ENCODE peak calls at places on chromosomes 16 and 17, in eight cellular contexts. One of them, this sample, is unnamed.

GRCh38 chr16:74991593-74992403 is 6.9 kb upstream of the WDR59 start:
- DNase-seq in coronary artery: no peak
- DNase-seq in testis: peak
- DNase-seq in heart right ventricle: no peak
- DNase-seq in right lobe of liver: peak
- DNase-seq in neural progenitor cell: no peak
- DNase-seq in CD8-positive, alpha-beta T cell: no peak
- DNase-seq in lower leg skin: peak
- DNase-seq in this sample: no peak

GRCh38 chr16:4371481-4372314 is at the start of gene VASN:
- DNase-seq in coronary artery: peak
- DNase-seq in right lobe of liver: peak
- DNase-seq in lower leg skin: peak
- DNase-seq in heart right ventricle: peak
- DNase-seq in neural progenitor cell: peak
- DNase-seq in CD8-positive, alpha-beta T cell: peak
- DNase-seq in testis: peak
- DNase-seq in this sample: peak

GRCh38 chr16:17470002-17470870 is 524 bp downstream of the XYLT1 start:
- DNase-seq in right lobe of liver: peak
- DNase-seq in heart right ventricle: no peak
- DNase-seq in testis: no peak
- DNase-seq in coronary artery: peak
- DNase-seq in CD8-positive, alpha-beta T cell: peak
- DNase-seq in lower leg skin: peak
- DNase-seq in neural progenitor cell: peak
- DNase-seq in this sample: peak

GRCh38 chr16:12515771-12516170 is 287.9 kb downstream of the CPPED1 start:
- DNase-seq in heart right ventricle: no peak
- DNase-seq in right lobe of liver: no peak
- DNase-seq in lower leg skin: no peak
- DNase-seq in coronary artery: no peak
- DNase-seq in neural progenitor cell: no peak
- DNase-seq in CD8-positive, alpha-beta T cell: no peak
- DNase-seq in testis: no peak
- DNase-seq in this sample: no peak

GRCh38 chr16:68426355-68426652 is 22.0 kb downstream of the SMPD3 start:
- DNase-seq in testis: no peak
- DNase-seq in lower leg skin: no peak
- DNase-seq in coronary artery: no peak
- DNase-seq in heart right ventricle: no peak
- DNase-seq in neural progenitor cell: no peak
- DNase-seq in right lobe of liver: no peak
- DNase-seq in CD8-positive, alpha-beta T cell: no peak
- DNase-seq in this sample: no peak

GRCh38 chr16:89446975-89447293 is 43.4 kb downstream of the ANKRD11 start:
- DNase-seq in heart right ventricle: no peak
- DNase-seq in neural progenitor cell: no peak
- DNase-seq in testis: no peak
- DNase-seq in CD8-positive, alpha-beta T cell: no peak
- DNase-seq in lower leg skin: no peak
- DNase-seq in coronary artery: no peak
- DNase-seq in right lobe of liver: no peak
- DNase-seq in this sample: no peak

GRCh38 chr17:64505320-64506200 is 529 bp downstream of the DDX5 start:
- DNase-seq in heart right ventricle: peak
- DNase-seq in coronary artery: peak
- DNase-seq in neural progenitor cell: peak
- DNase-seq in testis: peak
- DNase-seq in CD8-positive, alpha-beta T cell: peak
- DNase-seq in lower leg skin: peak
- DNase-seq in right lobe of liver: peak
- DNase-seq in this sample: peak

GRCh38 chr16:51535591-51535990 is 384.5 kb upstream of the SALL1 start:
- DNase-seq in coronary artery: no peak
- DNase-seq in testis: no peak
- DNase-seq in heart right ventricle: no peak
- DNase-seq in right lobe of liver: no peak
- DNase-seq in neural progenitor cell: peak
- DNase-seq in lower leg skin: no peak
- DNase-seq in CD8-positive, alpha-beta T cell: no peak
- DNase-seq in this sample: no peak

GRCh38 chr17:4950075-4950756 is 703 bp upstream of the ENO3 start:
- DNase-seq in right lobe of liver: peak
- DNase-seq in lower leg skin: peak
- DNase-seq in CD8-positive, alpha-beta T cell: peak
- DNase-seq in coronary artery: peak
- DNase-seq in neural progenitor cell: peak
- DNase-seq in testis: no peak
- DNase-seq in heart right ventricle: peak
- DNase-seq in this sample: peak

GRCh38 chr16:47732806-47733150 is 271.6 kb downstream of the PHKB start:
- DNase-seq in right lobe of liver: no peak
- DNase-seq in lower leg skin: no peak
- DNase-seq in testis: no peak
- DNase-seq in heart right ventricle: no peak
- DNase-seq in neural progenitor cell: no peak
- DNase-seq in coronary artery: no peak
- DNase-seq in CD8-positive, alpha-beta T cell: no peak
- DNase-seq in this sample: no peak

GRCh38 chr17:48599373-48599772 is 5.4 kb downstream of the HOXB6 start:
- DNase-seq in neural progenitor cell: no peak
- DNase-seq in coronary artery: no peak
- DNase-seq in heart right ventricle: no peak
- DNase-seq in right lobe of liver: no peak
- DNase-seq in testis: no peak
- DNase-seq in lower leg skin: no peak
- DNase-seq in CD8-positive, alpha-beta T cell: no peak
- DNase-seq in this sample: no peak

GRCh38 chr17:48603959-48604769 is 622 bp downstream of the HOXB6 start:
- DNase-seq in coronary artery: no peak
- DNase-seq in neural progenitor cell: no peak
- DNase-seq in heart right ventricle: no peak
- DNase-seq in CD8-positive, alpha-beta T cell: no peak
- DNase-seq in testis: no peak
- DNase-seq in right lobe of liver: no peak
- DNase-seq in lower leg skin: peak
- DNase-seq in this sample: no peak

GRCh38 chr17:48600244-48601098 is 4.3 kb downstream of the HOXB6 start:
- DNase-seq in right lobe of liver: no peak
- DNase-seq in heart right ventricle: no peak
- DNase-seq in lower leg skin: no peak
- DNase-seq in CD8-positive, alpha-beta T cell: no peak
- DNase-seq in testis: no peak
- DNase-seq in coronary artery: no peak
- DNase-seq in neural progenitor cell: no peak
- DNase-seq in this sample: no peak

GRCh38 chr17:48601184-48601527 is 3.6 kb downstream of the HOXB6 start:
- DNase-seq in neural progenitor cell: no peak
- DNase-seq in lower leg skin: no peak
- DNase-seq in coronary artery: no peak
- DNase-seq in CD8-positive, alpha-beta T cell: no peak
- DNase-seq in testis: no peak
- DNase-seq in right lobe of liver: no peak
- DNase-seq in heart right ventricle: no peak
- DNase-seq in this sample: no peak

DNA sequence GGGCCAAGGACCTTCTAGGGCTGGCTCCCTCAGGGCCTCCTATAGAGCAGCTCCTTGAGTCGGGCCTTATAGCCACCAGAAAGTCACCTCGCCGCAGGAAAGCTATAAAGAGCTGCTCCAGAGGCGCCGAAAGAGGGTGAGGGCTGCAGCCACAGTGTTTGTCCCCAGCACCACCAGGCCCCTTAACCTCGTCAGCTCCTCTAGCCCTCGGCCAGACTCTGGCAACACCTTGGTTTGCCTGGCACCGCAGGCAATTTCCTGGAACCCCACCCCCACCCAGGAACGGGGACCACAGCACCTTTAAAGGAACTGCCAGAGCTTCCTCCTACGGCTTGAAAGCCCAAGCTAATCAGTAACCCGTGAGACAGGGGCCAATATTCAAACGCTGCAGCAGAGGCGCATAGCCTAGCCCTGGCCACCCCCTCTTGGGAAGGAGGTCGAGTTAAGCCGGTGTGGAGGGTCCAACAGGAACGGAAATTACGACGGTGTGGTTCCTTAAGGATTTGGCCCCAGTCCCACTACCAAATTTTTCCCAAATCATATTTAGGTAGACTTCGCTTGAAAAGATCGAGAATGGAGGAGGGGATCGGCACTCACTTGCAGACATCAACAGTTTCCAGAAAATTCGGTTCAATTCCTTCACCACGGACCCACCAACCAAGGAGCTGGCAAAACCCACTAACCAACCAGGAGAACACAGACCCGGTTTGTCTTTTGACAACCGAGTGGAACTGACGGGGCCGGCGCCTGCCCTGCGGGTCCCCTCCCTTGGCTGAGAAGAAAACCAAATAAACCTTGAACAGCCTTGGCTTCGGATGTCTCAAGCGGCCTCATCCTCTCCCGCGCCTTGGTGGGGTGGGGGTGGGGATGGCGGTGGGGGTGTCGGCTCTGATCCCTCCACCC is 3.0 kb downstream of the HOXB6 start:
- DNase-seq in lower leg skin: no peak
- DNase-seq in heart right ventricle: no peak
- DNase-seq in testis: no peak
- DNase-seq in right lobe of liver: no peak
- DNase-seq in CD8-positive, alpha-beta T cell: no peak
- DNase-seq in coronary artery: no peak
- DNase-seq in neural progenitor cell: no peak
- DNase-seq in this sample: no peak
- H3K4me3 ChIP-seq in lower leg skin: no peak
- H3K4me3 ChIP-seq in heart right ventricle: no peak
- H3K4me3 ChIP-seq in testis: no peak
- H3K4me3 ChIP-seq in right lobe of liver: no peak
- H3K4me3 ChIP-seq in CD8-positive, alpha-beta T cell: no peak
- H3K4me3 ChIP-seq in coronary artery: no peak
- H3K4me3 ChIP-seq in neural progenitor cell: no peak
- H3K4me3 ChIP-seq in this sample: peak

GRCh38 chr17:42781639-42782401 is 1.4 kb downstream of the WNK4 start:
- DNase-seq in testis: no peak
- DNase-seq in CD8-positive, alpha-beta T cell: no peak
- DNase-seq in lower leg skin: peak
- DNase-seq in right lobe of liver: no peak
- DNase-seq in coronary artery: no peak
- DNase-seq in heart right ventricle: no peak
- DNase-seq in neural progenitor cell: no peak
- DNase-seq in this sample: no peak

GRCh38 chr17:42784361-42784760 is 4.0 kb downstream of the WNK4 start:
- DNase-seq in CD8-positive, alpha-beta T cell: no peak
- DNase-seq in neural progenitor cell: no peak
- DNase-seq in heart right ventricle: no peak
- DNase-seq in testis: no peak
- DNase-seq in coronary artery: no peak
- DNase-seq in right lobe of liver: no peak
- DNase-seq in lower leg skin: no peak
- DNase-seq in this sample: no peak

GRCh38 chr17:42783778-42784138 is 3.3 kb downstream of the WNK4 start:
- DNase-seq in coronary artery: no peak
- DNase-seq in testis: no peak
- DNase-seq in right lobe of liver: no peak
- DNase-seq in CD8-positive, alpha-beta T cell: no peak
- DNase-seq in neural progenitor cell: no peak
- DNase-seq in heart right ventricle: no peak
- DNase-seq in lower leg skin: no peak
- DNase-seq in this sample: no peak

GRCh38 chr17:42782402-42783061 is 2.1 kb downstream of the WNK4 start:
- DNase-seq in testis: no peak
- DNase-seq in CD8-positive, alpha-beta T cell: no peak
- DNase-seq in right lobe of liver: no peak
- DNase-seq in lower leg skin: no peak
- DNase-seq in neural progenitor cell: no peak
- DNase-seq in coronary artery: no peak
- DNase-seq in heart right ventricle: no peak
- DNase-seq in this sample: no peak

GRCh38 chr17:42783062-42783777 is 2.8 kb downstream of the WNK4 start:
- DNase-seq in testis: no peak
- DNase-seq in heart right ventricle: no peak
- DNase-seq in coronary artery: no peak
- DNase-seq in neural progenitor cell: no peak
- DNase-seq in CD8-positive, alpha-beta T cell: no peak
- DNase-seq in right lobe of liver: no peak
- DNase-seq in lower leg skin: no peak
- DNase-seq in this sample: no peak
- H3K4me3 ChIP-seq in testis: no peak
- H3K4me3 ChIP-seq in heart right ventricle: no peak
- H3K4me3 ChIP-seq in coronary artery: no peak
- H3K4me3 ChIP-seq in neural progenitor cell: no peak
- H3K4me3 ChIP-seq in CD8-positive, alpha-beta T cell: no peak
- H3K4me3 ChIP-seq in right lobe of liver: no peak
- H3K4me3 ChIP-seq in lower leg skin: no peak
- H3K4me3 ChIP-seq in this sample: no peak

DNA sequence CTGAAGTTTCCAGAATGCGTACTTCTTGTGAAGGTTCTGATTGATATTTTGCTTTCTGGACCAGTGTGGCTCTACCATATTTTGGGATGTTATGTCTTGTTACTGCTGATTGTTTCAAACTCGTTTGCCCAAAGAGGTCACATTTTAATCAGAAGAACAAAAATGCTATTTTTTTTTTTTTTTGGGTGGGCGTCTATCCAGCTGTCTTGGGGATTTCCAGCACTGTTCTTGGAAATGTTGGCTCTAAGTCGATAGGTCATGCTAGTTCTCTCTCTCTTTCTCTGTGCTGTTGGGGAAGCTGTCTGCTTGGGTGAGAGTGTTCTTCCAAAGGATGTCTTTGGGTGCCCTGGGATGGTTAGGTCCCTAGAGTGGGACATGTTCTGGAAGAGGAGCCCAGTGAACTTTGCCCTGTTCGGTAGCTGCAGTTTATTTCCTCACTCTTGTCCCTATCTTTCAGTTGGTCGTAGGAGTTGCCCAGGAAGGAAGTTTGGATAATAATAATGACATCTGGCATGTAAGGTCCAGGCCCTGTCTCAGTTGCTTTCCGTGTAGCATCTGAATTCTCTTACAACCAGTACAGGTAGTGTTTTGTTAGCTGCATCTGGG is 2.9 kb downstream of the IRF8 start:
- DNase-seq in neural progenitor cell: no peak
- DNase-seq in heart right ventricle: no peak
- DNase-seq in coronary artery: no peak
- DNase-seq in CD8-positive, alpha-beta T cell: no peak
- DNase-seq in lower leg skin: no peak
- DNase-seq in testis: no peak
- DNase-seq in right lobe of liver: no peak
- DNase-seq in this sample: no peak
- H3K4me3 ChIP-seq in neural progenitor cell: no peak
- H3K4me3 ChIP-seq in heart right ventricle: no peak
- H3K4me3 ChIP-seq in coronary artery: no peak
- H3K4me3 ChIP-seq in CD8-positive, alpha-beta T cell: no peak
- H3K4me3 ChIP-seq in lower leg skin: no peak
- H3K4me3 ChIP-seq in testis: no peak
- H3K4me3 ChIP-seq in right lobe of liver: no peak
- H3K4me3 ChIP-seq in this sample: no peak

DNA sequence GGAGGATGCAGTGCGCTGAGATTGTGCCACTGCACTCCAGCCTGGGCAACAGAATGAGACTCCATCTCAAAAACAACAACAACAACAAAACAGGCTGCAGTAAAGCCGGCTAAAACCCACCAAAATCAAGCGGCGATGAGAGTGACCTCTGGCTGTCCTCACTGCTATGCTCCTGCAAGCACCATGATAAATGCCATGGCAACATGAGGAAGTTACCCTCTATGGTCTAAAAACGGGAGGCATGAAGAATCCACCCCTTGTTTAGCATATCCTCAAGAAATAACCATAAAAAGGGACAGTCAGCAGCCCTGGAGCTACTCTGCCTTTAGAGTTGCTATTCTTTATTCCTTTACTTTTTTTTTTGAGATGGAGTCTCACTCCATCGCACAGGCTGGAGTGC is 8.4 kb upstream of the LGALS3BP start:
- DNase-seq in coronary artery: no peak
- DNase-seq in CD8-positive, alpha-beta T cell: no peak
- DNase-seq in lower leg skin: no peak
- DNase-seq in testis: no peak
- DNase-seq in neural progenitor cell: no peak
- DNase-seq in right lobe of liver: no peak
- DNase-seq in heart right ventricle: no peak
- DNase-seq in this sample: no peak
- H3K4me3 ChIP-seq in coronary artery: no peak
- H3K4me3 ChIP-seq in CD8-positive, alpha-beta T cell: no peak
- H3K4me3 ChIP-seq in lower leg skin: no peak
- H3K4me3 ChIP-seq in testis: no peak
- H3K4me3 ChIP-seq in neural progenitor cell: no peak
- H3K4me3 ChIP-seq in right lobe of liver: no peak
- H3K4me3 ChIP-seq in heart right ventricle: no peak
- H3K4me3 ChIP-seq in this sample: peak